ENCODE peak calls at places on chromosomes 3 and 15, in seven cellular contexts. H, Q, A, E, F, X and M are unnamed samples.

GRCh38 chr3:38586546-38587520 is 62.7 kb downstream of the SCN5A start:
- DNase-seq in H (no peak), Q (peak), A (no peak), E (no peak), F (no peak), X (peak), M (peak)

GRCh38 chr3:39911465-39912309 is 102.3 kb downstream of the MYRIP start:
- DNase-seq in H (no peak), Q (peak), A (peak), E (no peak), F (no peak), X (no peak), M (no peak)

GRCh38 chr3:159762981-159763465 is 225.6 kb upstream of the IL12A start:
- DNase-seq in H (no peak), Q (peak), A (peak), E (peak), F (no peak), X (peak), M (peak)

GRCh38 chr3:25448750-25449684 is 21.0 kb downstream of the RARB start:
- DNase-seq in H (peak), Q (peak), A (peak), E (peak), F (no peak), X (peak), M (peak)

GRCh38 chr3:71070497-71071465 is 512.7 kb downstream of the FOXP1 start:
- DNase-seq in H (no peak), Q (no peak), A (no peak), E (no peak), F (no peak), X (no peak), M (no peak)

GRCh38 chr15:98160236-98160635 is 199.7 kb downstream of the ARRDC4 start:
- DNase-seq in H (no peak), Q (no peak), A (no peak), E (no peak), F (peak), X (no peak), M (no peak)

GRCh38 chr15:66233487-66234415 is 19.8 kb downstream of the MEGF11 start:
- DNase-seq in H (no peak), Q (no peak), A (no peak), E (no peak), F (peak), X (no peak), M (no peak)

GRCh38 chr15:60363903-60364302 is 33.9 kb downstream of the ANXA2 start:
- DNase-seq in H (no peak), Q (no peak), A (no peak), E (no peak), F (no peak), X (no peak), M (no peak)

GRCh38 chr3:155701882-155702465 is 42.9 kb downstream of the PLCH1 start:
- DNase-seq in H (no peak), Q (no peak), A (peak), E (no peak), F (peak), X (no peak), M (no peak)

GRCh38 chr15:57460208-57460816 is 84.0 kb downstream of the CGNL1 start:
- DNase-seq in H (no peak), Q (no peak), A (no peak), E (no peak), F (no peak), X (no peak), M (no peak)

DNA sequence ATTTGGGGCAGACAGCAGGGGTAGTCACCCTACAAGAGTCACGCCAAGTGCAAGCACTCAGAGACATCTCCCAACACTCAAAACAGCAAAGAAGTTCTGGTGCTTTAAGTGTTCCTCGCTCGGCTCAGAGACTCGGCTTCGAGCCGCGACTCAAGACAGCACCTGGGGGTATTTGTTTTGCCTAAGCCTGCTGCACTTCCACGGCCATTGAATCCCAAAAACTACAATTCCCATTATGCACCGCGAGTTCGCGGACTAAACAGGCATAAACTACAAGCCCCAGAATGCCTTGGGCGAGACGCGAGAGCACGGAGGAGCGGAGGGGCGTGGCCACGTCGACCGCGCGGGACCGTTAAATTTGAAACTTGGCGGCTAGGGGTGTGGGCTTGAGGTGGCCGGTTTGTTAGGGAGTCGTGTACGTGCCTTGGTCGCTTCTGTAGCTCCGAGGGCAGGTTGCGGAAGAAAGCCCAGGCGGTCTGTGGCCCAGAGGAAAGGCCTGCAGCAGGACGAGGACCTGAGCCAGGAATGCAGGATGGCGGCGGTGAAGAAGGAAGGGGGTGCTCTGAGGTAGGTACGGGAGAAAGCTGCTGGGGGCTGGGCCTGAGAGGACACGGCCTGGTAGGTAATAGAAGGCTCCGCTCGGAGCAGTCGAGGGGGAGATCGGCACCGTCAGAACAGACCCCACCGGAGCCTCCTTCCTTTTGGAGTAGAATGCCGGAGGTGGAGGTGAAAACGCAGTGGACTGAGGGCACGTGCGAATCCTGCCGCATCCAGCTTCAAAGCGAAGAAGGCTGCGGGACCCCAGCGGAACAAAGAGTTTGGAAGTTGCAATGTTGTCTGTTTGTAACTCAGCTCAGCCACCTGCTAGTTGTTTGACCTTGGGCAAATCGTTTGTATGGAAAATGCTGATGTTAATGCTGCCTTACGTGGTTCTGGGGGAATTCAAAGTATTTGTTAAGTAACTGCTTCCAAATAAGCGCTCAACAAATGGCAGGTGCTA is at the start of gene BUB1B:
- DNase-seq in H (peak), Q (peak), A (peak), E (peak), F (peak), X (peak), M (peak)
- TF ChIP-seq POLR2A in H (no peak), Q (no peak), A (peak), E (no peak), F (peak), X (no peak), M (no peak)

GRCh38 chr15:70095387-70096214 is 2.1 kb downstream of the TLE3 start:
- DNase-seq in H (no peak), Q (peak), A (peak), E (no peak), F (peak), X (peak), M (no peak)
- TF ChIP-seq CTCF in H (peak), Q (no peak), A (no peak), E (no peak), F (no peak), X (no peak), M (no peak)

GRCh38 chr3:170908235-170909116 is at the start of gene EIF5A2:
- DNase-seq in H (peak), Q (peak), A (peak), E (peak), F (peak), X (peak), M (peak)

GRCh38 chr3:170911051-170911450 is 2.6 kb upstream of the EIF5A2 start:
- DNase-seq in H (no peak), Q (no peak), A (no peak), E (no peak), F (no peak), X (no peak), M (no peak)

GRCh38 chr3:170907519-170908234 is 760 bp downstream of the EIF5A2 start:
- DNase-seq in H (no peak), Q (no peak), A (peak), E (no peak), F (peak), X (no peak), M (peak)

GRCh38 chr3:170910542-170910941 is 2.1 kb upstream of the EIF5A2 start:
- DNase-seq in H (no peak), Q (no peak), A (no peak), E (no peak), F (no peak), X (no peak), M (no peak)

GRCh38 chr3:170909129-170909903 is 879 bp upstream of the EIF5A2 start:
- DNase-seq in H (no peak), Q (peak), A (peak), E (no peak), F (peak), X (no peak), M (peak)
- H3K4me3 ChIP-seq in H (peak), Q (no peak), A (no peak), E (peak), F (peak), X (no peak), M (peak)

GRCh38 chr15:90487186-90487585 is 42.5 kb upstream of the CRTC3 start:
- DNase-seq in H (no peak), Q (no peak), A (no peak), E (no peak), F (no peak), X (no peak), M (no peak)

GRCh38 chr15:90482124-90483011 is 47.4 kb upstream of the CRTC3 start:
- DNase-seq in H (peak), Q (peak), A (peak), E (no peak), F (peak), X (no peak), M (peak)

GRCh38 chr15:90483012-90483307 is 46.8 kb upstream of the CRTC3 start:
- DNase-seq in H (no peak), Q (no peak), A (no peak), E (no peak), F (no peak), X (no peak), M (no peak)

GRCh38 chr15:90481023-90481422 is 48.7 kb upstream of the CRTC3 start:
- DNase-seq in H (no peak), Q (no peak), A (no peak), E (no peak), F (peak), X (no peak), M (no peak)

DNA sequence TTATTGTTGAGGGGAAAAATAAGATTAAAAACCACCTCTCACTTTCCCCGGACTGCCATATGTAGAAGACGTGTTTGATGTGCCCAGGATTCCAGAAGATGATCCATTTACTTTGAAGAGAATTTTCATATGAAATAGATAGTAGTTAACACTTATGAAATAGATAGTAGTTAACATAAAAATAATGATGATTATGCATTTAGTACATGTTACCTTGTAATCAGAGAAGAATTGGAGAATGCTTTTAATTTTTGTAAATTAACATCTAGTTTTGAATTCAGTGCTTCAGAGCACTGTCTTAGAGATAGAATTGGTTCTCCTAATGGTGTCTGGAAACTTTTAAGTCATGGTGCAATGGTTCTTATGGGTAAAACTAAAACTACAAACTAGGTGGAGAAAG is 46.1 kb upstream of the CRTC3 start:
- DNase-seq in H (no peak), Q (no peak), A (no peak), E (no peak), F (no peak), X (no peak), M (no peak)
- TF ChIP-seq POLR2A in H (no peak), Q (no peak), A (no peak), E (no peak), F (no peak), X (no peak), M (no peak)

GRCh38 chr15:80984856-80985255 is 4.8 kb downstream of the MESD start:
- DNase-seq in H (no peak), Q (no peak), A (no peak), E (no peak), F (peak), X (no peak), M (peak)

GRCh38 chr15:80978685-80979084 is 10.9 kb downstream of the MESD start:
- DNase-seq in H (no peak), Q (peak), A (peak), E (no peak), F (no peak), X (no peak), M (no peak)

GRCh38 chr15:80982839-80983238 is 6.8 kb downstream of the MESD start:
- DNase-seq in H (no peak), Q (no peak), A (no peak), E (no peak), F (no peak), X (no peak), M (no peak)

GRCh38 chr15:80979538-80980200 is 9.9 kb downstream of the MESD start:
- DNase-seq in H (no peak), Q (no peak), A (no peak), E (no peak), F (no peak), X (no peak), M (no peak)

GRCh38 chr15:80982205-80982604 is 7.4 kb downstream of the MESD start:
- DNase-seq in H (no peak), Q (no peak), A (no peak), E (no peak), F (peak), X (no peak), M (no peak)
- TF ChIP-seq CTCF in H (no peak), Q (no peak), A (no peak), E (no peak), F (no peak), X (no peak), M (no peak)

DNA sequence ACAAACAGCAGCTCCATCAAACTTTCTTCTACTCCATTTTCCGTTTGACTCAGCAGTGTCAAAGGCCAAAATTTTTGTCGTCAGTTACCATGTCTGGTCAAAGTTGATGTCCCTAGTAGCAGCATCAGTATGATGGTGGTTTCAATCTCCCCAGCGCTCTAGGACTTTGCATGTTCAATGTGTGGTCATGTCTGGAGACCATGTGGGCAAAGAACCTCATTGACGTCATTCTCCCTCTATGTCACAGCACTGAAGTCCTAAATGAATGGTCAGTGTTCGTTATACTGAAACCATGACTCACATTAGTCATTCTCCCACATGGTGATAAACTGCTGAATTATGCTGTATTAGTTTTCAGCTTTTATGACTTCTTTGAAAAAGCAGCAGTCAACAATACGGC is 23.2 kb downstream of the SHC4 start:
- DNase-seq in H (no peak), Q (no peak), A (no peak), E (no peak), F (no peak), X (no peak), M (no peak)
- H3K4me3 ChIP-seq in H (no peak), Q (no peak), A (no peak), E (no peak), F (no peak), X (no peak), M (no peak)

GRCh38 chr3:174440741-174441587 is 418.2 kb upstream of the NAALADL2 start:
- DNase-seq in H (peak), Q (peak), A (peak), E (peak), F (peak), X (peak), M (peak)
- TF ChIP-seq POLR2A in H (peak), Q (peak), A (peak), E (no peak), F (peak), X (peak), M (peak)

DNA sequence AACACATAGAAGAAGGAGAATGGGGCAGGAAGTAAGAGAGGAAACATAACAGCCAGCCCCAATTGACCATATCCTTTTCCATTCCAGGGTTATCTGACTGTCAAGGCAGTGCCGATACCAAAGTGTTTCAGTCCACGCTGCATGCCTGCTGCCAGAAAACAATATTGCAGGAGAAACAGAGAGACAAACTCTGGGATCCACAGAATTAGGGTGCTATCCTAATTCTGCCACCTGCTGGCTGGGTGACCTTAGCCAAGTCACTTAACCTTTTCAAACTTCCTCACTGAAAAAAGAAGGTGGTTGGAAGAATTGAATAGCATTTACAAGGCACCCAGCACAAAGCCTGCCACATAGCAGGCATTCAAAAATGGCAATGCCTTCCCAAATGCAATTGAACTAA is 32.0 kb downstream of the GLB1 start:
- DNase-seq in H (no peak), Q (no peak), A (no peak), E (no peak), F (peak), X (no peak), M (no peak)
- TF ChIP-seq CTCF in H (no peak), Q (no peak), A (no peak), E (no peak), F (peak), X (peak), M (no peak)

DNA sequence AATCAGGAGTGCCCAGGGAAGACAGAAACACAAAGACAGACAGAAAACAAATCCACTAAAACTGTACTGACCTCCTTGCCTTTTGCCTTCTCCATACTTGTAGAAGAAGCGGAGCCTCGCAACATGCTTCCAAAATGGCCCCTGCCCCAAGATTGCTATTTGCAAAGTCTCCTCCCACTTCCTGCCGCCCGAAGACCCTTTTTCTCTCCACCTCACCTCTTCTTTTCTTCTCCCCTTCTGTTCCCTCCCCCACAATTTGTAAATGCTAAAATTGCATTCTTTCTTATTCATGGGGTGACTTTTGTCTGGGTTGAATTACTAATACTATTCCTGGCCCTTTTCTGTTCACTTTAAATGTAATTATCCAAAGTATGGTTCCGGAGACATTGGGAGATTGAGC is at the start of gene DPPA4:
- DNase-seq in H (no peak), Q (no peak), A (no peak), E (no peak), F (no peak), X (no peak), M (no peak)
- H3K4me3 ChIP-seq in H (peak), Q (no peak), A (no peak), E (peak), F (no peak), X (no peak), M (no peak)